ENCODE peak calls at places on chromosome 9, in eight cellular contexts. H, M, B, S, O, W, Q and T are unnamed samples.

GRCh38 chr9:1721219-1721618 is 293.9 kb upstream of the SMARCA2 start:
- DNase-seq in H (no peak), M (no peak), B (no peak), S (no peak), O (no peak), W (no peak), Q (no peak), T (no peak)

GRCh38 chr9:120486835-120487234 is 93.1 kb downstream of the CDK5RAP2 start:
- DNase-seq in H (no peak), M (no peak), B (no peak), S (no peak), O (no peak), W (no peak), Q (no peak), T (no peak)

GRCh38 chr9:131645078-131645776 is 94.6 kb downstream of the RAPGEF1 start:
- DNase-seq in H (no peak), M (peak), B (no peak), S (no peak), O (no peak), W (no peak), Q (no peak), T (no peak)

GRCh38 chr9:16321461-16322119 is 548.9 kb downstream of the BNC2 start:
- DNase-seq in H (peak), M (no peak), B (no peak), S (no peak), O (peak), W (no peak), Q (peak), T (no peak)

GRCh38 chr9:93236541-93237206 is 52.7 kb downstream of the WNK2 start:
- DNase-seq in H (no peak), M (no peak), B (no peak), S (no peak), O (no peak), W (no peak), Q (no peak), T (no peak)

GRCh38 chr9:22529426-22530199 is 83.0 kb downstream of the DMRTA1 start:
- DNase-seq in H (peak), M (no peak), B (no peak), S (no peak), O (peak), W (no peak), Q (no peak), T (no peak)

GRCh38 chr9:98037362-98037761 is 19.2 kb upstream of the NANS start:
- DNase-seq in H (no peak), M (peak), B (no peak), S (no peak), O (no peak), W (no peak), Q (no peak), T (no peak)

GRCh38 chr9:136965771-136966484 is 11.4 kb upstream of the PTGDS start:
- DNase-seq in H (no peak), M (no peak), B (no peak), S (peak), O (no peak), W (no peak), Q (no peak), T (no peak)

GRCh38 chr9:112582371-112582770 is 95.7 kb downstream of the KIAA1958 start:
- DNase-seq in H (no peak), M (no peak), B (no peak), S (no peak), O (no peak), W (no peak), Q (no peak), T (no peak)

GRCh38 chr9:125397736-125398135 is 136.1 kb downstream of the GAPVD1 start:
- DNase-seq in H (no peak), M (no peak), B (no peak), S (no peak), O (no peak), W (no peak), Q (no peak), T (no peak)

GRCh38 chr9:107749787-107750444 is 260.3 kb upstream of the KLF4 start:
- DNase-seq in H (peak), M (no peak), B (peak), S (peak), O (peak), W (no peak), Q (no peak), T (peak)

GRCh38 chr9:95171001-95171400 is 146.5 kb downstream of the FANCC start:
- DNase-seq in H (peak), M (no peak), B (peak), S (no peak), O (no peak), W (no peak), Q (no peak), T (no peak)

GRCh38 chr9:110606179-110606578 is 26.6 kb upstream of the SVEP1 start:
- DNase-seq in H (peak), M (no peak), B (no peak), S (no peak), O (no peak), W (no peak), Q (no peak), T (no peak)

GRCh38 chr9:135865531-135865930 is 41.8 kb downstream of the CAMSAP1 start:
- DNase-seq in H (peak), M (no peak), B (no peak), S (no peak), O (no peak), W (no peak), Q (no peak), T (no peak)

GRCh38 chr9:19976226-19976625 is 187.4 kb upstream of the SLC24A2 start:
- DNase-seq in H (no peak), M (no peak), B (no peak), S (no peak), O (no peak), W (no peak), Q (no peak), T (no peak)

GRCh38 chr9:14993061-14993800 is 83.0 kb upstream of the FREM1 start:
- DNase-seq in H (peak), M (peak), B (peak), S (peak), O (peak), W (peak), Q (peak), T (peak)

GRCh38 chr9:34522091-34522887 is 501 bp downstream of the ENHO start:
- DNase-seq in H (no peak), M (no peak), B (no peak), S (no peak), O (no peak), W (no peak), Q (no peak), T (no peak)

GRCh38 chr9:15999422-16000339 is 446.8 kb downstream of the CCDC171 start:
- DNase-seq in H (peak), M (no peak), B (peak), S (no peak), O (peak), W (no peak), Q (no peak), T (no peak)

GRCh38 chr9:69542048-69542447 is 130.1 kb downstream of the APBA1 start:
- DNase-seq in H (no peak), M (no peak), B (no peak), S (no peak), O (no peak), W (no peak), Q (no peak), T (no peak)

GRCh38 chr9:121708768-121709488 is 57.5 kb downstream of the DAB2IP start:
- DNase-seq in H (no peak), M (no peak), B (no peak), S (no peak), O (peak), W (no peak), Q (no peak), T (no peak)

GRCh38 chr9:121326130-121326838 is 43.8 kb downstream of the STOM start:
- DNase-seq in H (peak), M (no peak), B (peak), S (no peak), O (no peak), W (no peak), Q (no peak), T (no peak)

GRCh38 chr9:90547896-90548295 is 94.7 kb downstream of the DIRAS2 start:
- DNase-seq in H (no peak), M (no peak), B (peak), S (no peak), O (no peak), W (no peak), Q (no peak), T (no peak)

GRCh38 chr9:129386812-129387177 is 208.7 kb upstream of the IER5L start:
- DNase-seq in H (no peak), M (no peak), B (no peak), S (no peak), O (no peak), W (no peak), Q (no peak), T (no peak)

GRCh38 chr9:94706922-94707321 is 19.6 kb upstream of the AOPEP start:
- DNase-seq in H (no peak), M (no peak), B (no peak), S (no peak), O (no peak), W (no peak), Q (no peak), T (no peak)

GRCh38 chr9:137138701-137139467 is at the start of gene GRIN1:
- DNase-seq in H (no peak), M (peak), B (no peak), S (peak), O (no peak), W (peak), Q (no peak), T (no peak)

GRCh38 chr9:133114451-133114885 is 6.6 kb downstream of the RALGDS start:
- DNase-seq in H (no peak), M (no peak), B (no peak), S (peak), O (no peak), W (no peak), Q (no peak), T (no peak)

GRCh38 chr9:13718086-13718485 is 438.6 kb upstream of the MPDZ start:
- DNase-seq in H (peak), M (no peak), B (no peak), S (no peak), O (no peak), W (no peak), Q (no peak), T (no peak)